ENCODE peak calls at places on chromosomes 12 and 14, in four cellular contexts. R, X, S and T are unnamed samples.

GRCh38 chr12:56098592-56098991 is 5.8 kb upstream of the PA2G4 start:
- DNase-seq in R (no peak), X (no peak), S (no peak), T (no peak)

GRCh38 chr14:71408362-71409035 is 501.2 kb downstream of the PCNX1 start:
- DNase-seq in R (no peak), X (no peak), S (no peak), T (no peak)

GRCh38 chr12:78519422-78519821 is 345.2 kb upstream of the SYT1 start:
- DNase-seq in R (no peak), X (no peak), S (no peak), T (no peak)

GRCh38 chr12:69070319-69071090 is 137.5 kb upstream of the CPM start:
- DNase-seq in R (peak), X (peak), S (no peak), T (peak)

GRCh38 chr12:91109148-91109564 is 2.1 kb downstream of the LUM start:
- DNase-seq in R (peak), X (peak), S (peak), T (peak)

GRCh38 chr12:452667-453210 is 7.0 kb upstream of the B4GALNT3 start:
- DNase-seq in R (no peak), X (peak), S (no peak), T (peak)

GRCh38 chr12:87119713-87120112 is 863.5 kb upstream of the MGAT4C start:
- DNase-seq in R (no peak), X (no peak), S (no peak), T (no peak)

GRCh38 chr14:97644365-97644764 is 847.2 kb downstream of the VRK1 start:
- DNase-seq in R (no peak), X (no peak), S (no peak), T (no peak)

GRCh38 chr12:105449406-105449805 is 118.9 kb downstream of the C12orf75 start:
- DNase-seq in R (no peak), X (no peak), S (no peak), T (no peak)

GRCh38 chr14:96383445-96383844 is 8.5 kb upstream of the AK7 start:
- DNase-seq in R (no peak), X (no peak), S (no peak), T (no peak)

GRCh38 chr14:77245820-77246219 is 25.2 kb downstream of the NGB start:
- DNase-seq in R (no peak), X (no peak), S (no peak), T (no peak)

GRCh38 chr12:31570880-31571279 is 20.1 kb downstream of the DENND5B start:
- DNase-seq in R (no peak), X (no peak), S (no peak), T (no peak)

GRCh38 chr14:50344116-50344775 is 32.1 kb downstream of the DMAC2L start:
- DNase-seq in R (no peak), X (no peak), S (peak), T (no peak)

GRCh38 chr12:3365416-3366385 is 125.3 kb upstream of the PRMT8 start:
- DNase-seq in R (no peak), X (no peak), S (no peak), T (no peak)

GRCh38 chr12:3363608-3364007 is 127.4 kb upstream of the PRMT8 start:
- DNase-seq in R (no peak), X (no peak), S (no peak), T (no peak)

GRCh38 chr12:3366451-3367155 is 124.4 kb upstream of the PRMT8 start:
- DNase-seq in R (no peak), X (no peak), S (no peak), T (no peak)

GRCh38 chr12:3364226-3364625 is 126.8 kb upstream of the PRMT8 start:
- DNase-seq in R (no peak), X (no peak), S (no peak), T (no peak)

GRCh38 chr12:3364661-3365264 is 126.2 kb upstream of the PRMT8 start:
- DNase-seq in R (no peak), X (no peak), S (no peak), T (no peak)
- TF ChIP-seq EGR1 in R (no peak), X (no peak), S (no peak), T (no peak)

DNA sequence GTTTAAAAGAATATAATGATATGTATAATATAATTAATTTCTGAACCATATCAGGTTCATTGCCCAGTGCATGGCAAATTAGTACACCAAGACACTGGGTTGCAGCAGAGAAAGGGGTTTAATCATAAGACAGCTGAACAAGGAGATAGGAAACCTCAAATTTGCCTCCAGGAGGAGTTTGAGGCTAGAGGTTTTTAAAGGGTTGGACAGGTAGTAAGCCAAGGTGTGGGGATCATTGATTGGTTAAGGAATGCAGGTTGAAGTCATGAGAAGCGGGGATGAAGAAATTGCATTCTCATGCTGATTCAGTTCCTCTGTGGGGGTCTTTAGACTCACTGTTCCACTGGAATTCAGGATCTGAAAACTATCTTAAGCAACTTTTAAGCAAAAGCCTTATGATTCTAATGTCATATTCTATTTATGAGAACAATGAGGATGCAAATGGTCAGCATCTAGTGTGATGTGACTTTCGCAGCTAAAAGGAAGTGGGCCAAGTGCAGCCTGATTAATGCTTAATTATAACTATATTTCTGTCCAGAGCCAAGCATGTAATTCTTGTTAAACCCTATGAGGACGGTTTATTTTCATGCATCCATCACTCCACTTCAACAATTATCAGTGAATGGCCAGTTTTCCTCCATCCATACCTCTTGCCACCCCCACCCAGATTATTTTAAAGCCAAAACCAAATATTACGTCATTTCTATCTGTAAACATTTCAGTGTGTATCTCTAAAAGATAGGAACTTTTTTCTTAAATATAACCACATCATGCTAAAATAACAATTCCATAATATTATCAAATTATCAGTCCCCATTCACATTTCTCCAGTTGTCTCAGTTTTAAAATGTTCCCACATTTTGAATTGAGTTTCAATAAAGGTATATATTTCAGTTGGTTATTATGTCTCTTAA is 14.9 kb downstream of the RNF212B start:
- DNase-seq in R (no peak), X (no peak), S (no peak), T (peak)
- TF ChIP-seq EGR1 in R (no peak), X (no peak), S (no peak), T (no peak)

GRCh38 chr12:76085159-76085868 is 829 bp upstream of the NAP1L1 start:
- DNase-seq in R (no peak), X (no peak), S (no peak), T (no peak)
- TF ChIP-seq EGR1 in R (no peak), X (no peak), S (no peak), T (no peak)

DNA sequence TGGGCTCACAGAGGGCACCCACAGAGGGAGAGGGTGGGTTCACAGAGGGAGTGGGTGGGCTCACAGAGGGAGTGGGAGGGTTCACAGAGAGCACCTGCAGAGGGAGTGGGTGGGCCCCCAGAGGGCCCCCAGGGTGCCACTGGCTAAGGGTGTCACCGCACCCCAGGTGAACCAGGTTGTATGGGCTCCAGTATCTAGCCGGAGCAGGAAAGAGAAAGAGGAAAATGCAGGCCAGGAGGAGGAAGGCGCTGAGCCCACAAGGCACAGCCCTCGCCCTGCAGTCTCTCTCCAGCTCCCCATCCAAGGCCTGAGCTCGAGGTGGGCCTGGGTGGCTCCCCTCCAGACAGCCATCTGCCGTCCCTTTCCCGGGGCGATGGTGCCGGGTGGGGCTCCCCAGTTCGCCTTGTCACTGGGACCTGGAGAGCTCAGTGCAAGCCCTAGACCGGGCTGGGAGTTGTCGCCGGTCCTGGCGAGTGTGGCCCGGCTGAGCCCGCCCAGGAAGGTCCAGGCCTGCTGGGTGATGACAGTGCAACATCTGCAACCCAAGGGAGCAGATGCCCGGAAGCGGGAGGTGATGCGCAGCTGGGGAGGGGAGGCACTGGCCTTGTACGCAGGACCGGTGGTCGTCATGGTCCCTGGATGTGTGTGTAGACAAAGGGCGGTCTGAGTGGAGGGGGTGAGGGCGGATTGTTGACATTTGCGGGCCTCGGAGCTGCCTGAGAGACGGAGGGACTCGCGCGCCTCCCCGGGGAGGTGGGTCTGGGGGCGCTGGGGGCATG is 760 bp downstream of the TMEM179 start:
- DNase-seq in R (no peak), X (no peak), S (no peak), T (no peak)
- TF ChIP-seq EGR1 in R (no peak), X (no peak), S (no peak), T (no peak)

DNA sequence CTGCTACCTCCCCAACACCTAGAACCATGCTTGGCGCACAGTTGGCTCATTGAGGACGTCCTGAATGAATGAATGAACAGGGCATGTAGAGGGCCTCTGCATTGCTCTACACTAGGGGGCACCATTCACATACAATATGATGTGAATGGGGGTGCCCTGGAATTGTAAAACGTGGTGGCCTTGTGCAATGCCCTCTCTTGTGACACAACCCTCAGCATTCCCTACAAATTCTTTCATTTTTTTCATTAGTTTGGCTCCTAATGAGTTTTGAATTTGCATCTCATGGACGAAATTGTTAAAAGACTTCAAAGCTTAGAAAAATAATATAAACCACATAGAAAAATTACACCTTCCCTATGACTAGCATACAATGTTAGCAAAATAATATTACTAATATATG is 2.3 kb upstream of the DIO2 start:
- DNase-seq in R (peak), X (no peak), S (no peak), T (peak)
- TF ChIP-seq EGR1 in R (no peak), X (no peak), S (no peak), T (no peak)

DNA sequence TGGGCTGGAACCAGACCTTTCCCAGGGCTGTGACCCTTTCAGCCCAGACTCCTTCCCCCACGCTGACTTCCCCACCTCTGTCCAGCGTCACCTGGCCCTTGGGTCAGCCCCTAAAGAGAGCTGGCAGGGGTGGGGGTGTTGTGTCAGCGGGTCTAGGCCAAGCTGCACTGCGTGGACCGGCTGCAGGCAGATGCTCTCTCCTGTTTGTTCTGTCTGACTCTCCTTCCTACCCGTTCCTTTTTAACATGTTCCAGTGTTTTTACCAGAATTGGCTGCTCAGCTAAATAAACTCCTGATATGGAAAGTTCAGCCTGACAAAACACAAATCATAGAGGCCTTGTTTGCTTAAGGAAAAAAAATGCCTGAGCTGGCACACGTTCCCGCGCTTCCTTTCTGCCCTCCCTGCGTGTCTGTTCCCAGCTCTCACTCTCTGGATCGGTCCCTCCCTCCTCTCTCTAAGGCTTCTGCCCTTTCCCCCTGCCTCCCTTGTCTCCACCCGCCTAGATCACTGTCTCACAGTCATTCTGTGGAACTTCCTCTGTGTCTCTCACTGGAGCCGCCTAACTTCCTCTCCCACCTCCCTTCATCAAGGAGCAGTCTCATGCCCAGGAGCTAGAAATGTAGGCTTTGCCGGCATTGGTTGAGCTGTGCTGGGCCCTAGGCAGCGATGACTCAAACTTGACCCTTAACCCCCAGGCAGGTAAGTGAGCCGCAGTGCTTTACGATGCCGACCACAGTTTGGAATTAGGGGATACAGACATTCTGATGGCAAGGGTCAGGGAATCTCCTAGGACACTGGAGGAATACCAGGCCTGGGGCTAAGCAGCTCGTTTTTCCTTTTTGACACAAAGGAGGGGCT is 15.5 kb upstream of the MLXIP start:
- DNase-seq in R (peak), X (peak), S (no peak), T (no peak)
- TF ChIP-seq EGR1 in R (no peak), X (no peak), S (no peak), T (no peak)

GRCh38 chr12:57434517-57435223 is at the start of gene INHBC:
- DNase-seq in R (no peak), X (no peak), S (no peak), T (no peak)
- TF ChIP-seq EGR1 in R (no peak), X (no peak), S (no peak), T (no peak)

DNA sequence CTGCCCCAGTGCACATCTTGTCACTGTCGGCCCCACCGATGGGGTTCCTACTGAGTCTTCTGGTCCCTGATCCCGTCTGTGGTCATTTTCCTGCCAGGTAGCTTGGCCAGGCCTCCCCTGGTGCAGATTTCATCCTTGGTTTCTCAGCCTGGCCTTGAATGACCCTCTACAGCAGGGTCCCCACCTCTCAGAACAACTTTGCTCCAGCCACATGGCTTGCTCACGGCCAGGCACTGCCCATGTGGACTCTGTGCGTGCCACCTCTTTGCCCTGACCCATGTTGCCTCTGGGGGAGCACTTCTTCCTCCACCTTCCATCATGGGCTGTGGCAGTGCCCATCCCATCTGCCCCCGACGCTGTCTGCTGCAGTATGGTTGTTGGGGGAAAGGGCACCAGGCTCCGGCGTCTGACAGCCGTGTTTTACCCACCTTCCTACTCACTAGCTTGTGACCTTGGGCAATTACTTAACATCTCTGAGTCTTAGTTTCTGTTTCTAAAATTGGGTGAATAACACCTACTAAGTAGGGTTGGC is 2.0 kb upstream of the PTPN6 start:
- DNase-seq in R (no peak), X (no peak), S (no peak), T (no peak)
- TF ChIP-seq EGR1 in R (no peak), X (no peak), S (no peak), T (no peak)

GRCh38 chr14:92601757-92602417 is 88.3 kb downstream of the RIN3 start:
- DNase-seq in R (no peak), X (no peak), S (no peak), T (no peak)

GRCh38 chr14:92599786-92600185 is 86.2 kb downstream of the RIN3 start:
- DNase-seq in R (no peak), X (no peak), S (no peak), T (no peak)

GRCh38 chr14:92598549-92598905 is 84.9 kb downstream of the RIN3 start:
- DNase-seq in R (no peak), X (no peak), S (no peak), T (no peak)

GRCh38 chr14:92601131-92601710 is 87.6 kb downstream of the RIN3 start:
- DNase-seq in R (no peak), X (no peak), S (no peak), T (no peak)

GRCh38 chr14:92600318-92601053 is 86.9 kb downstream of the RIN3 start:
- DNase-seq in R (no peak), X (no peak), S (no peak), T (no peak)
- TF ChIP-seq EGR1 in R (no peak), X (no peak), S (no peak), T (no peak)

GRCh38 chr12:50647479-50647878 is 116.4 kb upstream of the ATF1 start:
- DNase-seq in R (peak), X (no peak), S (no peak), T (no peak)
- TF ChIP-seq EGR1 in R (peak), X (peak), S (no peak), T (no peak)